ENCODE peak calls at places on chromosomes 5 and 9, in seven cellular contexts. I is body of pancreas; X is lung; C is left ventricle myocardium inferior; M is substantia nigra; J is coronary artery; U is CD4-positive, alpha-beta T cell. P is an unnamed sample.

GRCh38 chr9:134326754-134327526 is 685 bp downstream of the RXRA start:
- DNase-seq in I (peak), X (no peak), C (peak), M (no peak), J (no peak), U (no peak), P (no peak)

GRCh38 chr5:96079075-96079474 is 117.4 kb upstream of the ELL2 start:
- DNase-seq in I (no peak), X (no peak), C (no peak), M (no peak), J (no peak), U (no peak), P (no peak)

GRCh38 chr9:33110686-33111085 is 34.2 kb upstream of the SMU1 start:
- DNase-seq in I (no peak), X (no peak), C (no peak), M (no peak), J (no peak), U (no peak), P (no peak)

GRCh38 chr5:41195228-41195627 is 18.1 kb downstream of the C6 start:
- DNase-seq in I (no peak), X (no peak), C (no peak), M (no peak), J (no peak), U (no peak), P (no peak)

GRCh38 chr9:78666818-78667429 is 370.0 kb downstream of the PSAT1 start:
- DNase-seq in I (no peak), X (no peak), C (no peak), M (no peak), J (no peak), U (no peak), P (no peak)

GRCh38 chr5:124700930-124701458 is 45.4 kb downstream of the ZNF608 start:
- DNase-seq in I (no peak), X (no peak), C (no peak), M (no peak), J (no peak), U (no peak), P (no peak)

GRCh38 chr9:6686396-6686795 is 40.9 kb upstream of the GLDC start:
- DNase-seq in I (no peak), X (no peak), C (no peak), M (no peak), J (no peak), U (no peak), P (no peak)

GRCh38 chr9:38073882-38074281 is 4.9 kb upstream of the SHB start:
- DNase-seq in I (no peak), X (no peak), C (no peak), M (no peak), J (peak), U (no peak), P (no peak)

GRCh38 chr5:149439899-149440655 is 61.0 kb upstream of the IL17B start:
- DNase-seq in I (peak), X (peak), C (no peak), M (no peak), J (no peak), U (no peak), P (no peak)
- H3K27ac ChIP-seq in I (no peak), X (no peak), C (peak), M (no peak), J (peak), U (no peak), P (no peak)

GRCh38 chr5:14148483-14148882 is 5.3 kb downstream of the TRIO start:
- DNase-seq in I (no peak), X (no peak), C (no peak), M (no peak), J (no peak), U (no peak), P (no peak)
- H3K27ac ChIP-seq in I (no peak), X (no peak), C (peak), M (no peak), J (peak), U (no peak), P (no peak)

GRCh38 chr9:4575997-4576396 is 85.7 kb downstream of the SLC1A1 start:
- DNase-seq in I (no peak), X (no peak), C (no peak), M (no peak), J (no peak), U (no peak), P (no peak)
- H3K27ac ChIP-seq in I (no peak), X (no peak), C (no peak), M (no peak), J (no peak), U (no peak), P (no peak)

GRCh38 chr9:95091971-95092320 is 225.6 kb downstream of the FANCC start:
- DNase-seq in I (no peak), X (no peak), C (no peak), M (no peak), J (no peak), U (no peak), P (no peak)
- H3K27ac ChIP-seq in I (peak), X (peak), C (peak), M (peak), J (peak), U (no peak), P (peak)

GRCh38 chr9:99108131-99108530 is 3.2 kb downstream of the TGFBR1 start:
- DNase-seq in I (no peak), X (no peak), C (no peak), M (no peak), J (no peak), U (no peak), P (no peak)
- H3K27ac ChIP-seq in I (no peak), X (no peak), C (no peak), M (no peak), J (no peak), U (no peak), P (no peak)